ENCODE peak calls at places on chromosomes 11 and 22, in eight cellular contexts. J, Q, M, Y, L, R, Z and E are unnamed samples.

GRCh38 chr22:28911777-28912669 is 28.7 kb downstream of the ZNRF3 start:
- DNase-seq in Q (no peak), L (no peak), Y (no peak), J (no peak), M (no peak), R (peak), Z (no peak), E (no peak)

GRCh38 chr11:122149232-122149631 is 33.2 kb upstream of the BLID start:
- DNase-seq in J (no peak), Z (no peak), Y (no peak), M (no peak), R (no peak), Q (no peak), L (no peak), E (no peak)

GRCh38 chr11:5696210-5696609 is 6.6 kb downstream of the TRIM22 start:
- DNase-seq in J (no peak), Q (no peak), Y (no peak), M (no peak), L (no peak), R (no peak), Z (no peak), E (no peak)

GRCh38 chr22:47307326-47307725 is 544.9 kb downstream of the TBC1D22A start:
- DNase-seq in R (no peak), M (no peak), Z (no peak), Q (peak), L (no peak), J (no peak), Y (no peak), E (no peak)

GRCh38 chr11:18785416-18785815 is 6.2 kb downstream of the PTPN5 start:
- DNase-seq in Q (no peak), Z (no peak), Y (no peak), M (no peak), R (no peak), L (no peak), J (no peak), E (no peak)

GRCh38 chr11:100908746-100909145 is 220.9 kb downstream of the PGR start:
- DNase-seq in J (no peak), Z (no peak), L (no peak), Q (no peak), Y (no peak), M (no peak), R (no peak), E (no peak)

GRCh38 chr11:94130589-94131362 is 2.1 kb downstream of the PANX1 start:
- DNase-seq in Q (peak), M (no peak), L (no peak), J (peak), R (no peak), Y (no peak), Z (peak), E (no peak)

GRCh38 chr11:79243412-79244174 is 197.2 kb downstream of the TENM4 start:
- DNase-seq in J (peak), L (no peak), Y (no peak), M (no peak), Q (no peak), R (no peak), Z (no peak), E (no peak)

GRCh38 chr11:107859459-107860239 is 1.1 kb upstream of the SLC35F2 start:
- DNase-seq in Z (peak), L (peak), J (no peak), Q (peak), Y (peak), M (peak), R (peak), E (no peak)

GRCh38 chr22:49760630-49761571 is 66.8 kb downstream of the BRD1 start:
- DNase-seq in L (no peak), Y (peak), Z (no peak), J (no peak), R (no peak), M (no peak), Q (peak), E (no peak)

GRCh38 chr11:60378359-60378758 is at the start of gene MS4A7:
- DNase-seq in Y (no peak), R (peak), J (no peak), Q (peak), M (no peak), L (no peak), Z (peak), E (peak)

GRCh38 chr22:33380789-33381530 is 322.8 kb upstream of the SYN3 start:
- DNase-seq in Y (no peak), M (no peak), J (no peak), Z (no peak), L (peak), Q (peak), R (no peak), E (no peak)

GRCh38 chr11:68437927-68438657 is 22.5 kb upstream of the PPP6R3 start:
- DNase-seq in M (no peak), J (no peak), Z (no peak), Y (no peak), R (no peak), Q (no peak), L (no peak), E (no peak)

GRCh38 chr22:42520663-42521546 is 1.3 kb upstream of the RRP7A start:
- DNase-seq in J (no peak), Y (no peak), M (no peak), Z (peak), Q (no peak), L (no peak), R (no peak), E (peak)
- TF ChIP-seq POLR2A in J (no peak), Y (no peak), M (no peak), Z (no peak), Q (no peak), L (no peak), R (no peak), E (no peak)

GRCh38 chr11:65113361-65113756 is 1.7 kb downstream of the TM7SF2 start:
- DNase-seq in R (peak), Y (no peak), J (peak), L (no peak), M (no peak), Z (no peak), Q (no peak), E (no peak)

GRCh38 chr11:65112226-65112550 is 516 bp downstream of the TM7SF2 start:
- DNase-seq in L (no peak), Y (no peak), Z (no peak), M (no peak), R (peak), J (no peak), Q (no peak), E (no peak)

GRCh38 chr11:65113839-65114238 is 2.2 kb downstream of the TM7SF2 start:
- DNase-seq in L (no peak), Z (no peak), R (peak), Q (peak), M (no peak), J (no peak), Y (no peak), E (no peak)

GRCh38 chr11:65111537-65112225 is at the start of gene TM7SF2:
- DNase-seq in J (peak), M (peak), Y (peak), R (peak), Q (peak), Z (peak), L (no peak), E (peak)

DNA sequence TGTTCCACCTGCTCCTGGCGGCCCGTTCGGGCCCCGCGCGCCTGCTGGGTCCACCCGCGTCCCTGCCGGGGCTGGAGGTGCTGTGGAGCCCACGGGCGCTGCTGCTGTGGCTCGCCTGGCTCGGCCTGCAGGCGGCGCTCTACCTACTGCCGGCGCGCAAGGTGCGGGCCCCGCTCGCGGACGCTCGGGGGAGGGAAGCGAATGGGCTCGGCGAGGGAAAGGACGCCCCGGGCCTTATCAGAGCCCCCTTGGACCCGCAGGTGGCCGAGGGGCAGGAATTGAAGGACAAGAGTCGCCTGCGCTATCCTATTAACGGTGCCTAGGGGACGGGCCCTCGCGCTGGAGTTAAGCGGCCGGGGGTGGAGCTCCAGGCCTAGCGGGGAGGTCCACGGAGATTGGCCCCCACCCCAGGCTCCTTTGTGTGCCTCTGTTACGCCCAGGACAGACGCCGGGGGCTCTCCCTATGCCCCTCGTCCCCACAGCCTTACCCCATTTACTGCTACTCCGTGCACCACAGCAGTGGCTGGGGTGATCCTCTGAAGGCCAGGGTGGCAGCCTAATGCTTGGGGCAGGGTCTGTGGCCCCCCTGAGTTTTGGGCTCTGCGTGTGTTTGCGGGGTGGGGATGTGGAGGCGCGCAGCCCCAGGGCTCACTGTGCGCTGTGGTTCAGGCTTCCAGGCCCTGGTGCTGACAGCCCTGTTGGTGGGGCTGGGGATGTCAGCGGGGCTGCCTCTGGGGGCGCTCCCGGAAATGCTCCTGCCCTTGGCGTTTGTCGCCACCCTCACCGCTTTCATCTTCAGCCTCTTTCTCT is 1.1 kb downstream of the TM7SF2 start:
- DNase-seq in L (no peak), Q (peak), R (peak), M (no peak), Y (peak), J (peak), Z (no peak), E (peak)
- TF ChIP-seq POLR2A in L (no peak), Q (no peak), R (no peak), M (no peak), Y (no peak), J (peak), Z (no peak), E (no peak)

GRCh38 chr22:20033045-20033706 is 12.3 kb downstream of the TANGO2 start:
- DNase-seq in Z (no peak), J (no peak), Q (no peak), M (no peak), Y (no peak), R (no peak), L (no peak), E (peak)
- TF ChIP-seq POLR2A in Z (no peak), J (no peak), Q (no peak), M (no peak), Y (no peak), R (no peak), L (no peak), E (no peak)

GRCh38 chr11:73976451-73977151 is 6.0 kb downstream of the UCP2 start:
- DNase-seq in R (peak), Z (no peak), L (no peak), J (no peak), Q (no peak), M (no peak), Y (no peak), E (peak)
- TF ChIP-seq POLR2A in R (no peak), Z (no peak), L (no peak), J (no peak), Q (no peak), M (no peak), Y (no peak), E (no peak)

DNA sequence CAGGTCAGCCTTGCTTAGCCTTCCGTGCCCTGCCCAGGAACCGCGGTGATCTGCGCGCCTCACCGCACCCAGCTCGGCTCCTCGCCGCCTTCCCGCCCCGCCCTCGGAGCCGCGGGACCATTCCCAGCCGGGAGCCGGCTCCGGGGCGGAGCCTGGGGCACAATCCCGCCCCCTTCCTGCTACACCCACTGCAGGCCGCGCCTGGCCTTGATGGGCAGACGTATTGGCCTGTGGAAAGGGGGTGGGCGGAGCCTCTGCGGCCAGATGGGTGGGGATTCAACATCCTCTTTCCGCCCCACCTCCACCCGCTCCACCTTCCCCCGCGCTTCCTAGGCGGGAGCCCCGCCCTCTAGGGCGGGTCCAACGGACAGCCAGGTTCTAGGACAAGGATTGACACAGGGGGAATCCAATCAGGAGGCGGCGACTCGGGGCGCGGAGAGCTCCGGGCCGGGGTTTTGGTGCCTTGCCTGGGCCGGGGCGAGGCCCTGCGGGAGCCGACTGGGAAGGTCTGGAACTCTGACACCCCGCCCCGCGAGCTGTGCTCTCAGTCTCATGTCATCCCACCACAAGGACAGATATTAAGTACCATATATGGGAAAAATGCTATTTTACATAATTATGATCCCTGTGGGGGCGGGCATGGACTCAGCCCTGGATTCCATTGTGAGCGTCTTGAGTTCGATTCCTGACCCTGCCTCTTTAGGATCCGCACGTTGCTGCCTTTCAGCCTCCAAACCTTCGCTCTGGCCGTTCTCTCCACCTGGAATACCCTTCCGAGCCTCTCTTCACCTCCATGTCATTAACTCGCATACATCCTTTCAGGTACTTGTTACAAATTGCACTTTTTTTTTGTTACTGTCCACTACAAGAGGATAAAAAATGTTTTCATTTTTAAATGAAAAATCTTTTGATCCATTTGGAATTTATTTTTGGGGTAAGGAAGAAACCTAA is at the start of gene MYH9:
- DNase-seq in Z (peak), Q (peak), M (peak), J (peak), R (peak), Y (peak), L (peak), E (peak)
- TF ChIP-seq POLR2A in Z (peak), Q (peak), M (peak), J (peak), R (peak), Y (peak), L (peak), E (peak)